ENCODE peak calls at places on chromosomes 5 and 9, in eight cellular contexts. H, D, F, N, X, U, L and P are unnamed samples.
A peak's percentile ranks its signal among the peaks of the same experiment; 100 is the strongest.

GRCh38 chr5:96517294-96517693 is 84.2 kb upstream of the PCSK1 start:
- DNase-seq in H (no peak), D (no peak), F (no peak), N (no peak), X (no peak), U (no peak), L (no peak), P (no peak)

GRCh38 chr5:130890610-130891009 is 274.4 kb downstream of the HINT1 start:
- DNase-seq in H (no peak), D (no peak), F (no peak), N (no peak), X (no peak), U (no peak), L (no peak), P (no peak)

GRCh38 chr9:21967169-21967568 is 27.0 kb downstream of the CDKN2A start:
- DNase-seq in H (no peak), D (no peak), F (no peak), N (no peak), X (peak; percentile 37), U (no peak), L (no peak), P (peak; percentile 51)

GRCh38 chr5:179257190-179257741 is 88.0 kb downstream of the ADAMTS2 start:
- DNase-seq in H (peak; percentile 67), D (peak; percentile 71), F (no peak), N (peak; percentile 67), X (no peak), U (no peak), L (peak; percentile 52), P (peak; percentile 51)

GRCh38 chr5:170875811-170876210 is 14.0 kb downstream of the RANBP17 start:
- DNase-seq in H (no peak), D (no peak), F (no peak), N (no peak), X (no peak), U (no peak), L (no peak), P (no peak)

GRCh38 chr5:95630394-95630917 is 10.6 kb downstream of the GPR150 start:
- DNase-seq in H (no peak), D (no peak), F (no peak), N (no peak), X (no peak), U (no peak), L (no peak), P (no peak)

GRCh38 chr5:175588709-175589429 is 69.0 kb upstream of the HRH2 start:
- DNase-seq in H (no peak), D (no peak), F (peak; percentile 37), N (no peak), X (no peak), U (no peak), L (no peak), P (no peak)

GRCh38 chr9:81071108-81071507 is 618.2 kb downstream of the TLE1 start:
- DNase-seq in H (no peak), D (no peak), F (no peak), N (no peak), X (no peak), U (no peak), L (no peak), P (no peak)

GRCh38 chr5:79774171-79774854 is 84.7 kb downstream of the CMYA5 start:
- DNase-seq in H (no peak), D (peak; percentile 38), F (no peak), N (no peak), X (peak; percentile 74), U (no peak), L (no peak), P (peak; percentile 80)

GRCh38 chr9:96554326-96554725 is 65.3 kb downstream of the CDC14B start:
- DNase-seq in H (no peak), D (no peak), F (no peak), N (no peak), X (no peak), U (no peak), L (no peak), P (no peak)

GRCh38 chr5:57482671-57483106 is at the start of gene ACTBL2:
- DNase-seq in H (no peak), D (no peak), F (no peak), N (no peak), X (no peak), U (no peak), L (no peak), P (no peak)

GRCh38 chr9:4604678-4605095 is 57.4 kb upstream of the PLPP6 start:
- DNase-seq in H (no peak), D (peak; percentile 86), F (no peak), N (no peak), X (peak; percentile 78), U (peak; percentile 66), L (no peak), P (peak; percentile 65)

GRCh38 chr5:181211208-181211607 is 6.2 kb upstream of the TRIM7 start:
- DNase-seq in H (no peak), D (no peak), F (no peak), N (no peak), X (no peak), U (no peak), L (no peak), P (peak; percentile 55)

GRCh38 chr9:112360047-112360804 is 19.7 kb upstream of the HSDL2 start:
- DNase-seq in H (no peak), D (no peak), F (no peak), N (no peak), X (no peak), U (no peak), L (no peak), P (no peak)

GRCh38 chr5:151023047-151023615 is 2.7 kb downstream of the GPX3 start:
- DNase-seq in H (peak; percentile 95), D (peak; percentile 91), F (peak; percentile 58), N (peak; percentile 75), X (no peak), U (no peak), L (no peak), P (no peak)

GRCh38 chr9:96136992-96137665 is 164.8 kb downstream of the HSD17B3 start:
- DNase-seq in H (peak; percentile 78), D (peak; percentile 77), F (no peak), N (peak; percentile 67), X (peak; percentile 23), U (peak; percentile 74), L (no peak), P (peak; percentile 55)

GRCh38 chr5:87300744-87301143 is 33.1 kb downstream of the RASA1 start:
- DNase-seq in H (no peak), D (no peak), F (no peak), N (no peak), X (no peak), U (no peak), L (no peak), P (no peak)

GRCh38 chr5:35651002-35651756 is 33.5 kb downstream of the SPEF2 start:
- DNase-seq in H (no peak), D (peak; percentile 66), F (no peak), N (no peak), X (peak; percentile 55), U (peak; percentile 1), L (no peak), P (peak; percentile 13)

GRCh38 chr9:7613931-7614330 is 185.6 kb downstream of the DMAC1 start:
- DNase-seq in H (no peak), D (no peak), F (no peak), N (no peak), X (no peak), U (no peak), L (no peak), P (no peak)

GRCh38 chr9:109228093-109228642 is 61.1 kb upstream of the FRRS1L start:
- DNase-seq in H (no peak), D (no peak), F (no peak), N (no peak), X (no peak), U (no peak), L (no peak), P (no peak)

GRCh38 chr5:57735754-57736153 is 253.1 kb upstream of the ACTBL2 start:
- DNase-seq in H (no peak), D (no peak), F (no peak), N (no peak), X (no peak), U (no peak), L (no peak), P (no peak)

DNA sequence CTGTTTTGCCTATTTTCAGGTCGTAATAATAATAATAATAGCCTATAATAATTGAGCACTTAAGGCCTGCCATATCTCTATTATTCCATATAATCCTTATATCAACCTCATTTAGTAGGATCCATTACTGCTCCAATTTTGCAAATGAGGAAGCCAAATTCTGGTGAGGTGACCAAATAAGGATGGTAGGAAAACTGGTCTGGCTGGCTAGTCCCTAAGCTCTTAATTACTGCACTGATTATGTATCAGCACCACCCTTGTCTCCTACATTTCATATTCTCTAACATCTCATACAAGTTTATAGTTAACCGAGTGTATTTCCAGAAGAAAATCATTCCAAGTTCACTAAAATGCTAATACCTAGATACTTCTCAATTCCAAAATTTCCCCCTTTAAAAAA is 166.5 kb upstream of the RGMB start:
- DNase-seq in H (no peak), D (no peak), F (no peak), N (no peak), X (no peak), U (no peak), L (no peak), P (no peak)
- H3K4me3 ChIP-seq in H (no peak overlapping the region), D (no peak overlapping the region), F (no peak overlapping the region), N (no peak overlapping the region), X (no peak overlapping the region), U (no peak overlapping the region), L (no peak overlapping the region), P (no peak overlapping the region)

DNA sequence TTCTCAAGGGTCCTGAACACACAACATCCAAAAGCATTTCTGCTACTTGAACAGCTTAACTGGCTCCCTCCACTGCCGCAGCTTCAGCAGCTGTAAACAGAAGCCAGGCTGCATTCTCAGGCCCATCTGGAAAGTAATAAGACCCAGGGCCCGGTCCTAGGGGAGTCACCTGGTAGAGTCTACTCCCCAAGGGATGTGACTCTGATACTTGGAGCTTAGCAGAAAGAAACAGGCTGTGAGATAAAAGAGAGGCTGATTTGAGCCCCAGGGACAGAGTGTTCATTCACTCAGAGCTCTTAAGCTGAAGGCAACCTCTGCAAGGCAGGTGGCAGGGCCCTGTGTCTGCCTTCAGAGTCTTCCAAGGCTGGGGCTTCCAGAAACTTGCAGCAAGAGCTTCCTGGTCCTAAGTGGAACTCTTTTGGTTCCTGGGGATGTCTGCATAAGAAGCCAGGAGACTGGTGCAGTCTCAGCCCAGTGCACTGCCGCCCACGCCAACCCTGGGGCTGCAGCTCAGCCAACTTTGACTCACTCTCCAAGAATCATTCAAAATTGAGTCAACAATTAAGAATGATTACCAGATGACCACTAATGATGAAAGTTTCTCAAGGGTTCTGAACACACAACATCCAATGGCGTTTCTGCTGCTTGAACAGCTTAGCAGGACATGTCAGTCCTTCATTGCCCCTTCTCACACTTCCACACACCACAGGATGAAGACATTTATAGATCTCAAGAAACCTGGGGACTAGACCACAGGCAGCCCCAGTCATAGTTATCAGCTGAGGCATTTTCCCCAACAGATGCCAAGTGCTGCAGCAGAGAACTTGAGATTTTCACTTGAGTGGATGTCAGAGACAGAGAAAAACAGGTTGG is 356.5 kb downstream of the SPOCK1 start:
- DNase-seq in H (peak; percentile 84), D (peak; percentile 48), F (peak; percentile 34), N (peak; percentile 41), X (peak; percentile 40), U (no peak), L (no peak), P (no peak)
- H3K4me3 ChIP-seq in H (no peak overlapping the region), D (no peak overlapping the region), F (no peak overlapping the region), N (no peak overlapping the region), X (no peak overlapping the region), U (no peak overlapping the region), L (no peak overlapping the region), P (no peak overlapping the region)

GRCh38 chr9:116151966-116152381 is 1.6 kb upstream of the PAPPA start:
- DNase-seq in H (no peak), D (no peak), F (no peak), N (no peak), X (no peak), U (no peak), L (no peak), P (no peak)
- H3K4me3 ChIP-seq in H (no peak overlapping the region), D (no peak overlapping the region), F (no peak overlapping the region), N (no peak overlapping the region), X (no peak overlapping the region), U (no peak overlapping the region), L (no peak overlapping the region), P (no peak overlapping the region)

GRCh38 chr9:23825700-23826099 is 340 bp downstream of the ELAVL2 start:
- DNase-seq in H (no peak), D (no peak), F (no peak), N (no peak), X (peak; percentile 34), U (no peak), L (no peak), P (no peak)
- H3K4me3 ChIP-seq in H (peak overlapping the region; percentile 43), D (peak overlapping the region; percentile 27), F (peak overlapping the region; percentile 42), N (peak overlapping the region; percentile 44), X (peak overlapping the region; percentile 77), U (no peak overlapping the region), L (peak overlapping the region; percentile 44), P (peak overlapping the region; percentile 47)